ENCODE peak calls at places on chromosomes 13 and 19, in six cellular contexts. P is pulmonary artery endothelial cell, B is substantia nigra, K is H7, Z is activated B cell treated with CpG ODN at 0.5 μM for 24 hours, I is small intestine. R is an unnamed sample.

GRCh38 chr19:18562086-18562485 is 4.4 kb downstream of the KXD1 start:
- DNase-seq in P (peak; percentile 62), B (no peak), K (no peak), Z (no peak), I (no peak), R (no peak)

GRCh38 chr19:7500811-7501450 is 12.1 kb upstream of the PEX11G start:
- DNase-seq in P (no peak), B (peak; percentile 75), K (peak; percentile 98), Z (no peak), I (peak; percentile 88), R (peak; percentile 90)

GRCh38 chr19:35451278-35452096 is 3.4 kb downstream of the FFAR2 start:
- DNase-seq in P (no peak), B (no peak), K (no peak), Z (no peak), I (no peak), R (no peak)

GRCh38 chr13:49806126-49806536 is 13.6 kb upstream of the KPNA3 start:
- DNase-seq in P (no peak), B (no peak), K (no peak), Z (no peak), I (no peak), R (no peak)

GRCh38 chr19:55638864-55639359 is 1.9 kb upstream of the ZNF580 start:
- DNase-seq in P (no peak), B (peak; percentile 18), K (peak; percentile 69), Z (no peak), I (no peak), R (peak; percentile 30)

GRCh38 chr13:27997904-27998522 is 9.5 kb upstream of the URAD start:
- DNase-seq in P (no peak), B (peak; percentile 1), K (peak; percentile 60), Z (no peak), I (peak; percentile 74), R (peak; percentile 22)

GRCh38 chr13:95118541-95119324 is 182.5 kb downstream of the ABCC4 start:
- DNase-seq in P (no peak), B (no peak), K (no peak), Z (no peak), I (no peak), R (no peak)

GRCh38 chr19:30871979-30872378 is 477.3 kb downstream of the TSHZ3 start:
- DNase-seq in P (no peak), B (no peak), K (no peak), Z (no peak), I (no peak), R (no peak)

GRCh38 chr13:22114630-22115311 is 443.9 kb downstream of the FGF9 start:
- DNase-seq in P (no peak), B (no peak), K (no peak), Z (no peak), I (peak; percentile 48), R (no peak)

GRCh38 chr19:45515807-45516401 is 8.6 kb downstream of the VASP start:
- DNase-seq in P (no peak), B (no peak), K (peak; percentile 38), Z (no peak), I (peak; percentile 79), R (no peak)

GRCh38 chr13:35920816-35921215 is 210.4 kb downstream of the DCLK1 start:
- DNase-seq in P (no peak), B (no peak), K (no peak), Z (no peak), I (no peak), R (no peak)

GRCh38 chr13:40123962-40124647 is 468.6 kb downstream of the COG6 start:
- DNase-seq in P (no peak), B (no peak), K (no peak), Z (no peak), I (no peak), R (no peak)

GRCh38 chr19:34259367-34259865 is 5.1 kb downstream of the GARRE1 start:
- DNase-seq in P (no peak), B (no peak), K (no peak), Z (no peak), I (no peak), R (no peak)

GRCh38 chr13:98144501-98145350 is 1.8 kb downstream of the FARP1 start:
- DNase-seq in P (no peak), B (no peak), K (peak; percentile 61), Z (no peak), I (no peak), R (peak; percentile 21)

GRCh38 chr13:71417205-71417604 is 449.8 kb downstream of the DACH1 start:
- DNase-seq in P (no peak), B (no peak), K (no peak), Z (no peak), I (no peak), R (no peak)

GRCh38 chr13:53250272-53250875 is 221.8 kb downstream of the OLFM4 start:
- DNase-seq in P (peak; percentile 20), B (peak; percentile 70), K (peak; percentile 33), Z (no peak), I (peak; percentile 71), R (peak; percentile 91)

GRCh38 chr19:6674868-6675305 is 4.9 kb upstream of the TNFSF14 start:
- DNase-seq in P (peak; percentile 24), B (peak; percentile 9), K (peak; percentile 79), Z (peak; percentile 50), I (peak; percentile 71), R (no peak)

GRCh38 chr19:34676697-34677385 is at the start of gene SCGB2B2:
- DNase-seq in P (peak; percentile 27), B (peak; percentile 93), K (no peak), Z (no peak), I (no peak), R (peak; percentile 93)

GRCh38 chr19:18278521-18279265 is 2.7 kb downstream of the JUND start:
- DNase-seq in P (no peak), B (peak; percentile 29), K (peak; percentile 47), Z (no peak), I (peak; percentile 53), R (no peak)

GRCh38 chr13:113172419-113172926 is 14.0 kb downstream of the PROZ start:
- DNase-seq in P (no peak), B (no peak), K (no peak), Z (no peak), I (no peak), R (no peak)

GRCh38 chr13:31046711-31047279 is 114.3 kb downstream of the TEX26 start:
- DNase-seq in P (no peak), B (peak; percentile 49), K (no peak), Z (no peak), I (peak; percentile 48), R (peak; percentile 45)

GRCh38 chr13:50999641-51000040 is 90.0 kb downstream of the RNASEH2B start:
- DNase-seq in P (no peak), B (no peak), K (no peak), Z (no peak), I (no peak), R (peak; percentile 82)

GRCh38 chr19:49229416-49229815 is 71.8 kb downstream of the TRPM4 start:
- DNase-seq in P (no peak), B (no peak), K (no peak), Z (no peak), I (no peak), R (no peak)

GRCh38 chr19:6073858-6074708 is 36.2 kb downstream of the RFX2 start:
- DNase-seq in P (no peak), B (no peak), K (peak; percentile 3), Z (no peak), I (no peak), R (no peak)

GRCh38 chr13:92716749-92717148 is 509.9 kb upstream of the GPC6 start:
- DNase-seq in P (no peak), B (no peak), K (no peak), Z (no peak), I (no peak), R (no peak)

GRCh38 chr13:60230593-60230992 is 66.9 kb upstream of the DIAPH3 start:
- DNase-seq in P (no peak), B (no peak), K (no peak), Z (no peak), I (no peak), R (no peak)